ENCODE peak calls at places on chromosomes 2 and 18, in nine cellular contexts. U is fibroblast of lung; B is esophagus muscularis mucosa; P is uterus; Q is prostate gland; I is ovary; Y is effector memory CD4-positive, alpha-beta T cell; W is neuronal stem cell; C is CD4-positive, alpha-beta T cell. A is an unnamed sample.

GRCh38 chr2:74707837-74708236 is 53.8 kb downstream of the SEMA4F start:
- DNase-seq in U (no peak), P (no peak), Q (no peak), Y (no peak), B (peak; percentile 42), C (no peak), I (no peak), W (no peak), A (no peak)

GRCh38 chr18:53861185-53861584 is 363.3 kb downstream of the MBD2 start:
- DNase-seq in C (no peak), I (no peak), U (no peak), Q (no peak), Y (no peak), P (no peak), W (no peak), B (no peak), A (no peak)

GRCh38 chr2:234313498-234313897 is 183.4 kb downstream of the ARL4C start:
- DNase-seq in Y (no peak), P (no peak), U (no peak), C (no peak), I (no peak), W (no peak), B (no peak), Q (no peak), A (no peak)

GRCh38 chr2:67600946-67601345 is 203.8 kb downstream of the ETAA1 start:
- DNase-seq in C (no peak), Y (no peak), U (peak; percentile 66), B (no peak), W (no peak), Q (no peak), P (no peak), I (no peak), A (no peak)

GRCh38 chr2:240298803-240299709 is 136.4 kb upstream of the GPC1 start:
- DNase-seq in C (no peak), U (no peak), W (no peak), B (peak; percentile 75), Y (no peak), Q (no peak), P (no peak), I (peak; percentile 20), A (no peak)

GRCh38 chr2:161166538-161167409 is 6.5 kb downstream of the TANK start:
- DNase-seq in W (no peak), P (no peak), Y (peak; percentile 21), Q (no peak), U (no peak), I (no peak), B (no peak), C (peak; percentile 13), A (peak; percentile 27)

GRCh38 chr2:51151490-51152140 is 119.7 kb upstream of the NRXN1 start:
- DNase-seq in U (no peak), Q (no peak), W (no peak), P (no peak), B (no peak), Y (no peak), I (no peak), C (no peak), A (no peak)

GRCh38 chr2:184346338-184346862 is 251.9 kb upstream of the ZNF804A start:
- DNase-seq in W (no peak), I (no peak), U (no peak), Q (no peak), P (no peak), Y (no peak), C (no peak), B (no peak), A (no peak)

GRCh38 chr2:168767258-168767657 is 35.2 kb upstream of the NOSTRIN start:
- DNase-seq in I (no peak), Q (no peak), C (no peak), U (no peak), W (no peak), P (no peak), B (no peak), Y (no peak), A (no peak)

GRCh38 chr2:8496079-8496478 is 185.8 kb upstream of the ID2 start:
- DNase-seq in I (no peak), C (no peak), U (no peak), Y (no peak), B (no peak), Q (no peak), P (no peak), W (no peak), A (no peak)

GRCh38 chr2:112529751-112530150 is 12.5 kb upstream of the POLR1B start:
- DNase-seq in W (no peak), C (no peak), Q (no peak), Y (no peak), P (no peak), U (no peak), I (no peak), B (no peak), A (no peak)

GRCh38 chr18:3051718-3052410 is 38.9 kb upstream of the LPIN2 start:
- DNase-seq in W (no peak), U (no peak), B (no peak), Q (no peak), I (no peak), P (no peak), C (no peak), Y (no peak), A (no peak)

GRCh38 chr2:65017335-65017734 is 28.1 kb downstream of the SLC1A4 start:
- DNase-seq in Q (peak; percentile 26), W (no peak), U (no peak), Y (no peak), P (no peak), I (peak; percentile 60), B (no peak), C (no peak), A (no peak)

GRCh38 chr2:62140785-62141740 is 54.9 kb upstream of the B3GNT2 start:
- DNase-seq in W (no peak), Q (no peak), P (no peak), I (no peak), B (no peak), U (no peak), Y (no peak), C (no peak), A (no peak)

GRCh38 chr2:7736646-7737305 is 819.6 kb downstream of the RNF144A start:
- DNase-seq in I (no peak), W (no peak), C (no peak), P (no peak), U (no peak), Q (no peak), Y (no peak), B (no peak), A (no peak)

GRCh38 chr2:52658598-52658997 is 1109.0 kb upstream of the CHAC2 start:
- DNase-seq in C (no peak), I (no peak), U (peak; percentile 96), P (no peak), Q (no peak), W (no peak), Y (no peak), B (no peak), A (no peak)

GRCh38 chr2:18598848-18599484 is 9.6 kb upstream of the NT5C1B start:
- DNase-seq in B (no peak), W (no peak), Q (no peak), P (no peak), C (no peak), U (no peak), I (no peak), Y (no peak), A (no peak)

GRCh38 chr2:74857215-74857614 is 23.3 kb downstream of the HK2 start:
- DNase-seq in W (no peak), U (no peak), C (no peak), Q (no peak), I (no peak), B (no peak), Y (no peak), P (no peak), A (no peak)

GRCh38 chr2:101516833-101517690 is 42.1 kb upstream of the RFX8 start:
- DNase-seq in P (no peak), C (no peak), Y (no peak), Q (no peak), U (peak; percentile 82), B (peak; percentile 90), I (no peak), W (no peak), A (no peak)

GRCh38 chr2:159968282-159968900 is 94.0 kb downstream of the PLA2R1 start:
- DNase-seq in I (no peak), Y (no peak), U (peak; percentile 70), B (no peak), W (peak; percentile 58), C (no peak), P (no peak), Q (no peak), A (no peak)

DNA sequence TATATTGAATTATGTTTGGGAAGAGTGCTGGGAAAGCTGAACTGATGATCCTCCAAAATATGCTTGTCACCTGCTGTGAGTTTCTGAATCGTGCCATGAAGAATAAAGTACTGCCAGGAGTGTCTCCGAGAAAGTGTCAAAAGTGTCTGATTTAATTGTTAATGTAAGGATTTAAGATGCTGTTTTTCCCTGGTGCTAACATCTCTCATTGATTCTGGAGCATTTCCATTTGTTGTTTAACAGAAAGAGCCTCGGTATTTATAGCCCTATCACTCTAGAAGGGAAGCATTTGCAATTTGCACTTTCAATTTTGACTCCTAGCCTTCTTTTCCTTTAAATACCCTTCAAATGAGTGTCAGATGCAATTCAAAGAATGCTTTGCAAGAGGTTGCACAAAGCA is 342.2 kb downstream of the RND3 start:
- DNase-seq in U (no peak), C (no peak), P (no peak), B (no peak), Q (no peak), Y (no peak), W (no peak), I (no peak), A (no peak)
- H3K9me3 ChIP-seq in U (no peaks in the 10 kb centered on the region), C (peaks cover 8% of the 10 kb centered on the region), P (no peaks in the 10 kb centered on the region), B (no peaks in the 10 kb centered on the region), Q (no peaks in the 10 kb centered on the region), Y (peaks cover 11% of the 10 kb centered on the region), W (peaks cover 2% of the 10 kb centered on the region), I (no peaks in the 10 kb centered on the region), A (no peaks in the 10 kb centered on the region)

DNA sequence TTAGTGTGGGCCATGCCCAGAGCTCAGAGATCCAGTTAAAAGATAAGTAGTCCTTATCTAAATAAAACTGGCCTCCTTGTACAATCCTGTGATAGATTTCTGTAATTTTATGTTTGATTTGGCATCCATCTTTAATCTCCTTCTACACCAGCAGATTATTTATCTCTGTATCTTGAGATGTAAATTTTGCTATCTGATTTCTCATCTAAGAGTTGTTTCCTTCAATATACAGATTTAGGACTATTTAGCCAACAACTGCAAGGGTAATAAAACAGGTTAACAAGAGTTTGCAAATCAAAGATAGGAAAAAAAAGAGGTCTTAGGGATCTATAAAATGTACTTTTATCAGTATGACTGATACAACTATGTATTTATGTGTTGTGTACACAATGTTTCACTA is 68.6 kb upstream of the ABCA12 start:
- DNase-seq in C (no peak), U (no peak), W (no peak), B (no peak), I (no peak), Q (no peak), Y (no peak), P (no peak), A (no peak)
- H3K9me3 ChIP-seq in C (no peaks in the 10 kb centered on the region), U (no peaks in the 10 kb centered on the region), W (peaks cover 4% of the 10 kb centered on the region), B (no peaks in the 10 kb centered on the region), I (no peaks in the 10 kb centered on the region), Q (no peaks in the 10 kb centered on the region), Y (no peaks in the 10 kb centered on the region), P (no peaks in the 10 kb centered on the region), A (no peaks in the 10 kb centered on the region)

GRCh38 chr18:63249781-63250180 is 69.8 kb downstream of the BCL2 start:
- DNase-seq in Q (peak; percentile 33), U (peak; percentile 33), Y (no peak), W (no peak), B (peak; percentile 91), P (peak; percentile 50), I (no peak), C (no peak), A (no peak)
- H3K9me3 ChIP-seq in Q (no peaks in the 10 kb centered on the region), U (no peaks in the 10 kb centered on the region), Y (no peaks in the 10 kb centered on the region), W (peaks cover 2% of the 10 kb centered on the region), B (no peaks in the 10 kb centered on the region), P (no peaks in the 10 kb centered on the region), I (no peaks in the 10 kb centered on the region), C (no peaks in the 10 kb centered on the region), A (no peaks in the 10 kb centered on the region)

GRCh38 chr2:524442-524841 is 152.8 kb downstream of the TMEM18 start:
- DNase-seq in B (peak; percentile 87), Y (no peak), P (no peak), I (no peak), C (no peak), U (no peak), W (no peak), Q (no peak), A (no peak)
- H3K9me3 ChIP-seq in B (no peaks in the 10 kb centered on the region), Y (no peaks in the 10 kb centered on the region), P (no peaks in the 10 kb centered on the region), I (no peaks in the 10 kb centered on the region), C (no peaks in the 10 kb centered on the region), U (peaks cover 2% of the 10 kb centered on the region), W (peaks cover 4% of the 10 kb centered on the region), Q (no peaks in the 10 kb centered on the region), A (no peaks in the 10 kb centered on the region)